ENCODE peak calls at places on chromosomes 1 and 21, in four cellular contexts. O is ovary, D is HepG2, V is GM23338. C is an unnamed sample.

GRCh38 chr1:42944207-42944928 is 14.3 kb downstream of the SLC2A1 start:
- DNase-seq in O (no peak), V (no peak), D (no peak), C (peak; percentile 68)

GRCh38 chr1:112954059-112954458 is 1.9 kb downstream of the SLC16A1 start:
- DNase-seq in O (no peak), V (no peak), D (no peak), C (no peak)

GRCh38 chr1:38084700-38085099 is 38.1 kb upstream of the POU3F1 start:
- DNase-seq in O (no peak), D (no peak), V (no peak), C (no peak)

GRCh38 chr1:226708967-226709396 is 30.1 kb downstream of the ITPKB start:
- DNase-seq in D (no peak), V (no peak), O (no peak), C (no peak)

GRCh38 chr1:204480515-204480914 is 14.1 kb downstream of the PIK3C2B start:
- DNase-seq in D (no peak), O (no peak), V (no peak), C (peak; percentile 68)

GRCh38 chr1:155272466-155273133 is 704 bp downstream of the CLK2 start:
- DNase-seq in O (no peak), D (peak; percentile 42), V (no peak), C (no peak)

GRCh38 chr1:19179597-19180271 is 30.3 kb downstream of the UBR4 start:
- DNase-seq in D (peak; percentile 33), O (peak; percentile 27), V (peak; percentile 55), C (peak; percentile 10)

GRCh38 chr21:42983102-42983501 is 8.7 kb downstream of the PKNOX1 start:
- DNase-seq in D (no peak), O (no peak), V (no peak), C (no peak)

GRCh38 chr1:3032970-3033794 is 11.9 kb downstream of the ACTRT2 start:
- DNase-seq in D (no peak), V (no peak), O (no peak), C (no peak)

GRCh38 chr1:174726167-174726879 is 273.4 kb upstream of the CACYBP start:
- DNase-seq in O (no peak), D (peak; percentile 39), V (peak; percentile 61), C (no peak)

GRCh38 chr1:22792396-22793171 is 81.9 kb downstream of the EPHB2 start:
- DNase-seq in V (peak; percentile 56), O (peak; percentile 68), D (no peak), C (no peak)

GRCh38 chr1:60872690-60873089 is 209.7 kb upstream of the NFIA start:
- DNase-seq in O (no peak), D (no peak), V (no peak), C (no peak)

GRCh38 chr1:164794310-164794709 is 235.3 kb downstream of the PBX1 start:
- DNase-seq in O (peak; percentile 33), V (no peak), D (no peak), C (peak; percentile 39)

GRCh38 chr1:193183019-193183643 is 3.3 kb downstream of the B3GALT2 start:
- DNase-seq in D (peak; percentile 39), V (peak; percentile 74), O (no peak), C (no peak)
- TF ChIP-seq CTCF in D (peak; percentile 64), V (peak; percentile 87), O (peak; percentile 62), C (peak; percentile 73)

GRCh38 chr1:94634977-94635416 is 93.4 kb upstream of the F3 start:
- DNase-seq in D (no peak), V (no peak), O (no peak), C (no peak)
- H3K4me1 ChIP-seq in D (no peaks in the 10 kb centered on the region), V (peaks cover 9% of the 10 kb centered on the region), O (peaks cover 2% of the 10 kb centered on the region), C (no peaks in the 10 kb centered on the region)

DNA sequence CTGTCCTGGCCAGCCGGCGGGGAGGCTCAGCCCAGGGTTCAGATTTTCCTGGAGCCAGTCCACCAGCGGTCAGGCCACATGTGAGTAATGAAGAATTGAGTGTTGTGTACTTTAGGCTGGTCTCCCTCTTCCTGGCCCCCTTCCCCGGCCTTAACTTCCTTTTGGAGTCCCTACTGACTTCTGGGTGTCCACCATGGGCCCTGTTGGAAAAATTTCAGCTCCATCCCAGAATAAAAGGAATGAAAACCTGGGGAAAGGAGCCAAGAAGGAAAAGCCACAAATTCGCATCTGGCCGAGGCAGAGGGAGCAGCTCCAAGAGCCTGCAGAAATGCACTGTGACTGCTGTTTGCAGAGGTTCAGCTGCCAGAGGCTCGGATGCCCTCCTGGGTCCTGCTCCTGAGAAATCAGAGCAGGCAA is 35.5 kb upstream of the HHAT start:
- DNase-seq in D (no peak), O (peak; percentile 60), V (no peak), C (no peak)
- H3K4me3 ChIP-seq in D (no peak overlapping the region), O (peak overlapping the region; percentile 42), V (peak overlapping the region; percentile 79), C (peak overlapping the region; percentile 29)

DNA sequence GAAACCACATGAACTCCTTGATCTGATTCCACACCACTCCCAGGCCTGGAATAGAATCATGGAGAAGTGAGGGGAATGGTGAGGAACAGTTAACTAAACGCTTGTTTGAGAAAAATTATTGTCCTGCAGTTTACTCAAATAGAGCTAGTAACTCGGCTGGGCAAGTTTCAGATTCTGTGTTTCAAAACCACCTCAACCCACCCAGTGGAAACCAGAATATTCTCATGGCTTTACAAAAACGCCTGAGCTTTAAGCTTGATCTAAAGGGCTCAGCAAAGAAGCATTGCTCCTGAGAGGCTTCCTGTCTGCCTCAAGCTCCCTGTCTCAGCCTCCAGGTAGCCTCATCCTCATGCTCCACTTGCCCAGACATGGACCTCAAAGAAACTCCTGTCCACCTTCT is 16.6 kb downstream of the TCHHL1 start:
- DNase-seq in D (no peak), V (no peak), O (no peak), C (no peak)
- TF ChIP-seq CTCF in D (no peak), V (no peak), O (no peak), C (no peak)

GRCh38 chr1:111592389-111593361 is 26.9 kb upstream of the RAP1A start:
- DNase-seq in D (peak; percentile 18), O (peak; percentile 68), V (peak; percentile 41), C (peak; percentile 98)
- H3K4me1 ChIP-seq in D (peaks cover 35% of the 10 kb centered on the region), O (peaks cover 9% of the 10 kb centered on the region), V (peaks cover 8% of the 10 kb centered on the region), C (peaks cover 25% of the 10 kb centered on the region)

GRCh38 chr1:8382608-8383525 is 65.0 kb downstream of the SLC45A1 start:
- DNase-seq in O (no peak), V (no peak), D (no peak), C (no peak)

GRCh38 chr1:8381618-8382017 is 63.7 kb downstream of the SLC45A1 start:
- DNase-seq in O (no peak), D (no peak), V (no peak), C (peak; percentile 65)

GRCh38 chr1:8384088-8384487 is 66.2 kb downstream of the SLC45A1 start:
- DNase-seq in D (no peak), O (no peak), V (no peak), C (no peak)

GRCh38 chr1:8379513-8380186 is 61.7 kb downstream of the SLC45A1 start:
- DNase-seq in D (no peak), V (peak; percentile 33), O (no peak), C (peak; percentile 0)

DNA sequence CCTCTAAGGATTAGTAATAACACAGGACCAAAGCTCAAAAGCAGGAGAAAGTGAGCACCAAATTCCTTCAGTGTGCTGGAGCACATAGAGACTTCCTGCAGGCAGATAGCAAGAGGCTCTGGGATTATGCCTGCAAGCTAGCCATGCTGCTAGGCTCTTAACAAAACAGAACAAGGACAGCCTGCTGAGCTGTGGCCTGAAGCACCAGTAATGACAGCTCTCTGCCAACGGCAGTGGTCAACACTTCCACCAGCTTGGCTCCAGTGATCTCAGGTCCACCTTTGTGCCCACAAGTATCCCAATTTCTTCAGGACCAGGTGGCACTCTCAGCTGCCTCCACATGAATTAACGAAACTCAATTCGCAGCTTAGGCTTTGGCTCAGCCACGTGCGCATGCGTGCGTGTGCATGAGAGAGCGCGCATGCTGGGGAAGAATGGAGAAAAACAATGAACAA is 64.2 kb downstream of the SLC45A1 start:
- DNase-seq in D (no peak), O (no peak), V (peak; percentile 40), C (peak; percentile 86)
- H3K4me3 ChIP-seq in D (no peak overlapping the region), O (no peak overlapping the region), V (no peak overlapping the region), C (no peak overlapping the region)